ENCODE peak calls at places on chromosomes 13 and 19, in four cellular contexts. C is COR-L47, F is T1000, I is Caki2. J is an unnamed sample.

GRCh38 chr19:19582471-19582870 is 36.0 kb downstream of the PBX4 start:
- DNase-seq in F (no peak), I (no peak), C (no peak), J (no peak)

GRCh38 chr19:55173717-55174409 is 6.2 kb downstream of the SYT5 start:
- DNase-seq in C (peak), F (peak), I (no peak), J (no peak)

GRCh38 chr19:45852941-45853340 is 10.0 kb downstream of the SYMPK start:
- DNase-seq in C (no peak), I (no peak), F (no peak), J (no peak)

GRCh38 chr13:88074794-88075509 is 403.8 kb downstream of the SLITRK5 start:
- DNase-seq in F (no peak), C (no peak), I (no peak), J (no peak)

GRCh38 chr19:18749362-18750231 is 41.5 kb downstream of the COMP start:
- DNase-seq in C (no peak), I (no peak), F (no peak), J (no peak)

GRCh38 chr13:110262082-110262436 is 44.9 kb downstream of the COL4A1 start:
- DNase-seq in I (no peak), C (no peak), F (no peak), J (no peak)

GRCh38 chr13:80341098-80341701 is at the start of gene SPRY2:
- DNase-seq in C (peak), I (peak), F (peak), J (no peak)

GRCh38 chr19:38606131-38606530 is 11.6 kb downstream of the MAP4K1 start:
- DNase-seq in I (no peak), F (no peak), C (no peak), J (no peak)

GRCh38 chr13:73306688-73307087 is 247.9 kb downstream of the KLF5 start:
- DNase-seq in F (no peak), C (no peak), I (no peak), J (no peak)

GRCh38 chr19:41753936-41754529 is 1.3 kb upstream of the CEACAM6 start:
- DNase-seq in I (peak), F (no peak), C (peak), J (no peak)

GRCh38 chr19:43789029-43789428 is 8.3 kb upstream of the KCNN4 start:
- DNase-seq in I (peak), C (no peak), F (peak), J (no peak)

GRCh38 chr19:39494661-39495060 is 4.1 kb upstream of the DLL3 start:
- DNase-seq in C (no peak), I (no peak), F (no peak), J (no peak)

J was measured in GM12864.